ENCODE peak calls at places on chromosomes 2 and 18, in seven cellular contexts. Y, B, I, P, Z, M and V are unnamed samples.

GRCh38 chr2:179268277-179268935 is 3.8 kb upstream of the SESTD1 start:
- DNase-seq in Y (no peak), B (no peak), I (peak; percentile 81), P (no peak), Z (no peak), M (peak; percentile 69), V (no peak)

GRCh38 chr2:98508690-98509054 is 64.0 kb downstream of the INPP4A start:
- DNase-seq in Y (peak; percentile 49), B (peak; percentile 76), I (no peak), P (no peak), Z (no peak), M (peak; percentile 82), V (peak; percentile 20)

GRCh38 chr2:128405467-128405900 is 86.8 kb upstream of the HS6ST1 start:
- DNase-seq in Y (no peak), B (peak; percentile 33), I (no peak), P (no peak), Z (no peak), M (no peak), V (no peak)

GRCh38 chr2:54572262-54572635 is 116.1 kb downstream of the SPTBN1 start:
- DNase-seq in Y (peak; percentile 51), B (no peak), I (peak; percentile 83), P (no peak), Z (no peak), M (no peak), V (peak; percentile 47)

GRCh38 chr18:79586436-79587297 is 92.9 kb upstream of the CTDP1 start:
- DNase-seq in Y (peak; percentile 23), B (peak; percentile 26), I (no peak), P (no peak), Z (no peak), M (peak; percentile 59), V (no peak)

GRCh38 chr2:180705122-180705521 is 275.3 kb upstream of the UBE2E3 start:
- DNase-seq in Y (no peak), B (no peak), I (no peak), P (no peak), Z (no peak), M (no peak), V (no peak)

GRCh38 chr18:79914614-79915160 is 36.8 kb downstream of the SLC66A2 start:
- DNase-seq in Y (peak; percentile 42), B (peak; percentile 51), I (no peak), P (no peak), Z (no peak), M (no peak), V (no peak)

GRCh38 chr2:8488001-8488738 is 193.7 kb upstream of the ID2 start:
- DNase-seq in Y (peak; percentile 88), B (no peak), I (no peak), P (no peak), Z (no peak), M (peak; percentile 45), V (peak; percentile 89)

GRCh38 chr2:105116348-105116747 is 78.5 kb downstream of the MRPS9 start:
- DNase-seq in Y (no peak), B (no peak), I (no peak), P (no peak), Z (no peak), M (no peak), V (no peak)

GRCh38 chr2:218476676-218477075 is 57.8 kb downstream of the VIL1 start:
- DNase-seq in Y (no peak), B (no peak), I (no peak), P (no peak), Z (no peak), M (peak; percentile 88), V (no peak)

GRCh38 chr2:159287733-159288132 is 1.2 kb upstream of the WDSUB1 start:
- DNase-seq in Y (no peak), B (no peak), I (no peak), P (no peak), Z (no peak), M (no peak), V (no peak)
- H3K27ac ChIP-seq in Y (peak overlapping the region; percentile 82), B (no peak overlapping the region), I (no peak overlapping the region), P (peak overlapping the region; percentile 93), Z (no peak overlapping the region), M (peak overlapping the region; percentile 87), V (no peak overlapping the region)

GRCh38 chr2:69456154-69456553 is 18.9 kb upstream of the NFU1 start:
- DNase-seq in Y (no peak), B (no peak), I (no peak), P (no peak), Z (no peak), M (no peak), V (no peak)
- H3K27me3 ChIP-seq in Y (no peaks in the 10 kb centered on the region), B (no peaks in the 10 kb centered on the region), I (no peaks in the 10 kb centered on the region), P (no peaks in the 10 kb centered on the region), Z (no peaks in the 10 kb centered on the region), M (no peaks in the 10 kb centered on the region), V (no peaks in the 10 kb centered on the region)

GRCh38 chr2:46813680-46814079 is 101.9 kb downstream of the MCFD2 start:
- DNase-seq in Y (no peak), B (no peak), I (no peak), P (peak; percentile 7), Z (no peak), M (no peak), V (no peak)
- H3K27ac ChIP-seq in Y (peak overlapping the region; percentile 27), B (peak overlapping the region; percentile 72), I (no peak overlapping the region), P (peak overlapping the region; percentile 94), Z (peak overlapping the region; percentile 78), M (peak overlapping the region; percentile 77), V (no peak overlapping the region)

DNA sequence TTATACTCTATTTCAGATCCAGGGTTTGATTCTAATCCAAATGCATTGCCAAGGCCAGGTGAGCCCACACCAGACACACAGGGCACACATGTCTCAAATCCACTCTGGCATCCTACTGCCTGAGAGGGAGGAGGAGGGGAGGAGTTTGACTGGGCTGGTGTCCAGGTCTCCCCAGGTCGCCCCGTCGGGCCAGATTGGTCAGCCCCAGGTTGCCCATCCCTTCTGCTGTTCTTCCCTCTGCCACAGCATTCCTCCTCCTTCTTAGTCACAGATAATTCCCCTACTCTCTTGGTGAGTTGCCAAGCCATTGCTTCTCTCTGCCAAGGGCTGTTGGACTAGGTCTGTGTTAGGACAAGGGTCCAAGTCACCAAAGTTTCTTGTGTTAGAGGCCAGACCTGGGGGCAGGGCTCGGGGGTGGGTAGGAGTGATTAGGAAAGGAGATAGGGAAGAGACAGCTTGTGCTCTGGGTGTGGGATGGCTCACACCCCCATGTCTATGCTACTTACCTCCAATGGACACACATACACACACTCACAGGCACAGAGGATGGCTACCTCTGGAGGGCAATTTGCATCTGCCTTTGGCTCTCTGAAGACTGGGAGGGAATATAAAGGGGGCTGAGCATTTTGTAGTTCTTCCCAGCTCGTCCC is 2.5 kb upstream of the EGR4 start:
- DNase-seq in Y (no peak), B (no peak), I (no peak), P (no peak), Z (no peak), M (no peak), V (no peak)
- H3K27me3 ChIP-seq in Y (peaks cover 50% of the 10 kb centered on the region), B (peaks cover 9% of the 10 kb centered on the region), I (peaks cover 77% of the 10 kb centered on the region), P (peaks cover 58% of the 10 kb centered on the region), Z (peaks cover 68% of the 10 kb centered on the region), M (peaks cover 40% of the 10 kb centered on the region), V (peaks cover 30% of the 10 kb centered on the region)

DNA sequence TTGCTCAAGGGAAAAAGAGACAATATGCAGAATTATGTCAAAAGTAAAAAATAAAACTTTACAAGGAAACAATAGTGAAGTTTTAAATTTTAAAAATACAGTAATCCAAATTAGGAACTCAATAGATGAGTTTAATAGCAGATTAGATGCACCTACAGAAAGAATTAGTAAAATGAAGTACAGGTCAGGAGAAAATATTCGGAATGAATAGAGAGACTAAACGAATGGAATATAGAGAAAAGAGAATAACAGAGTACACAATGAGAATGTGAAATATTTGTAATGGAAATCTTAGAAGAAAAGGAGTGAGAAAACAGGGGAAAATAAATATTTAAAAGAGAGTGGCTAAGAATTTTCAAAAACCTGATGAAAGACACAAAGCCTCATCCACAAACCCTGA is 275.7 kb upstream of the MMADHC start:
- DNase-seq in Y (no peak), B (no peak), I (no peak), P (no peak), Z (no peak), M (no peak), V (no peak)
- H3K27ac ChIP-seq in Y (no peak overlapping the region), B (no peak overlapping the region), I (no peak overlapping the region), P (no peak overlapping the region), Z (no peak overlapping the region), M (no peak overlapping the region), V (no peak overlapping the region)

GRCh38 chr18:37505321-37505720 is 60.3 kb downstream of the CELF4 start:
- DNase-seq in Y (no peak), B (no peak), I (no peak), P (no peak), Z (no peak), M (no peak), V (no peak)
- H3K27me3 ChIP-seq in Y (no peaks in the 10 kb centered on the region), B (no peaks in the 10 kb centered on the region), I (no peaks in the 10 kb centered on the region), P (no peaks in the 10 kb centered on the region), Z (peaks cover 6% of the 10 kb centered on the region), M (no peaks in the 10 kb centered on the region), V (no peaks in the 10 kb centered on the region)

DNA sequence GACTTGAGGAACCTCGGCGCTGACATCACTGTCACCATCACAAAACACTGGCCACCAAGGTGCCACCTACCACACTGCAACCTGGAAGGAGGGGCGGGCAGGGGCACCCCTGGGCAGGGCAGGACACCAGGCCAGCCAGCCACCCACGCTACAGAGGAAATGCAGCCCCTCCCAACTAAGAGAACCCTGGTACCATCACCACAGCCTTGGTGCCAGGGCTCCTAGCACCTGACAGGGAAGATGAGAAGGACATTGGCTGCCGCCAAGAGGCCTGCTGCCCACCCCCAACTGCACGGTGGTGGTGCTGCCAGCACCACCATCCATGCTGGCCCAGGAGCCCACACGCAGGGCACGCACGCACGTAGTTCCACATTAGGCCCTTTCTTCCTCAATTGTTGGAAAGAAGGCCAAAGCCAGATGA is 88.7 kb downstream of the HDAC4 start:
- DNase-seq in Y (no peak), B (peak; percentile 77), I (no peak), P (no peak), Z (no peak), M (peak; percentile 63), V (no peak)
- H3K27ac ChIP-seq in Y (no peak overlapping the region), B (peak overlapping the region; percentile 97), I (no peak overlapping the region), P (no peak overlapping the region), Z (no peak overlapping the region), M (peak overlapping the region; percentile 93), V (no peak overlapping the region)

DNA sequence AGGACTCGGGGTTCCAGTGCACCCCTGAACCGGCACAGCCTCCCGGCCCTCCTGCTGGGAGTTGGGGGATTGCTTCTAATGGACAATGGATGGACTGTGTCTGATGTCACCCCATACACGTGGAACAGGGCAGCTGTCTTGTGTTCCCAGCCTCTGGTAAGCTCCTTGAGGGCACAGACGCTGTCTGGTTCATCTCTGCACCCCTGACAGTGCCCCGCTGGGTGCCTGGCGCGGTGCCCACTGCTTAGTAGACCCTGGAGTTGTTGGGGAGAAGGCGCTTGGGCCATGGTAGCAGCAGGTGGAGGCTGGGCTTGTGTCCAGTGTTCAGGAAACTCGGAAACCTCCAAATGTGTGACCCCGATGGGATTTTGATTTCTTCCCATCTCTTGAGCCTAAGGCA is 278.3 kb downstream of the NDUFA10 start:
- DNase-seq in Y (no peak), B (no peak), I (no peak), P (no peak), Z (no peak), M (no peak), V (no peak)
- H3K27me3 ChIP-seq in Y (no peaks in the 10 kb centered on the region), B (no peaks in the 10 kb centered on the region), I (peaks cover 6% of the 10 kb centered on the region), P (no peaks in the 10 kb centered on the region), Z (no peaks in the 10 kb centered on the region), M (no peaks in the 10 kb centered on the region), V (no peaks in the 10 kb centered on the region)

GRCh38 chr18:48694295-48694694 is 155.5 kb downstream of the CTIF start:
- DNase-seq in Y (no peak), B (peak; percentile 64), I (no peak), P (peak; percentile 50), Z (no peak), M (no peak), V (no peak)
- H3K27ac ChIP-seq in Y (no peak overlapping the region), B (peak overlapping the region; percentile 77), I (no peak overlapping the region), P (peak overlapping the region; percentile 50), Z (peak overlapping the region; percentile 65), M (no peak overlapping the region), V (no peak overlapping the region)

GRCh38 chr2:94769733-94770132 is 101.5 kb upstream of the TEKT4 start:
- DNase-seq in Y (no peak), B (no peak), I (no peak), P (no peak), Z (no peak), M (no peak), V (no peak)
- H3K27me3 ChIP-seq in Y (no peaks in the 10 kb centered on the region), B (no peaks in the 10 kb centered on the region), I (no peaks in the 10 kb centered on the region), P (no peaks in the 10 kb centered on the region), Z (no peaks in the 10 kb centered on the region), M (no peaks in the 10 kb centered on the region), V (no peaks in the 10 kb centered on the region)